ENCODE peak calls at places on chromosomes 1 and 21, in six cellular contexts. E is AG09309; X is fibroblast of pulmonary artery; B is GM13976; J is effector memory CD8-positive, alpha-beta T cell; Q is HEK293T. Z is an unnamed sample.

GRCh38 chr1:23163395-23163794 is 5.3 kb downstream of the LUZP1 start:
- DNase-seq in E (no peak), X (peak), B (no peak), J (no peak), Q (no peak), Z (peak)

GRCh38 chr1:16173447-16174260 is 17.8 kb upstream of the EPHA2 start:
- DNase-seq in E (no peak), X (peak), B (no peak), J (no peak), Q (no peak), Z (no peak)

GRCh38 chr1:91555074-91555730 is 54.6 kb downstream of the CDC7 start:
- DNase-seq in E (no peak), X (peak), B (no peak), J (no peak), Q (no peak), Z (peak)

GRCh38 chr1:42817440-42817767 is 207 bp upstream of the SVBP start:
- DNase-seq in E (no peak), X (no peak), B (no peak), J (no peak), Q (no peak), Z (no peak)

GRCh38 chr21:15282666-15283065 is 217.9 kb upstream of the NRIP1 start:
- DNase-seq in E (no peak), X (peak), B (no peak), J (no peak), Q (no peak), Z (no peak)

GRCh38 chr1:228306275-228307217 is 98.7 kb downstream of the OBSCN start:
- DNase-seq in E (no peak), X (no peak), B (no peak), J (no peak), Q (no peak), Z (no peak)

GRCh38 chr1:113459279-113459678 is 69.0 kb downstream of the MAGI3 start:
- DNase-seq in E (no peak), X (peak), B (no peak), J (no peak), Q (no peak), Z (no peak)

GRCh38 chr21:14825405-14826032 is 239.3 kb downstream of the NRIP1 start:
- DNase-seq in E (no peak), X (no peak), B (peak), J (no peak), Q (no peak), Z (no peak)

GRCh38 chr1:31733389-31734219 is 29.8 kb upstream of the COL16A1 start:
- DNase-seq in E (no peak), X (no peak), B (no peak), J (no peak), Q (no peak), Z (no peak)

GRCh38 chr1:8554956-8555534 is 237.1 kb downstream of the SLC45A1 start:
- DNase-seq in E (no peak), X (peak), B (no peak), J (no peak), Q (no peak), Z (peak)

GRCh38 chr1:40708750-40709099 is 17.2 kb downstream of the NFYC start:
- DNase-seq in E (peak), X (peak), B (peak), J (no peak), Q (peak), Z (peak)